ENCODE peak calls at places on chromosomes 12 and 14, in five cellular contexts. One of them, this sample, is unnamed.

GRCh38 chr12:47249082-47249481 is 169.3 kb upstream of the AMIGO2 start:
- DNase-seq in fibroblast of lung: no peak
- DNase-seq in AG09319: no peak
- DNase-seq in MM.1S: no peak
- DNase-seq in lower lobe of right lung: no peak
- DNase-seq in this sample: no peak

GRCh38 chr14:90457191-90457590 is 60.4 kb downstream of the CALM1 start:
- DNase-seq in fibroblast of lung: no peak
- DNase-seq in lower lobe of right lung: no peak
- DNase-seq in MM.1S: no peak
- DNase-seq in AG09319: no peak
- DNase-seq in this sample: no peak

GRCh38 chr14:30330452-30330851 is 228.5 kb upstream of the G2E3 start:
- DNase-seq in fibroblast of lung: no peak
- DNase-seq in AG09319: no peak
- DNase-seq in MM.1S: no peak
- DNase-seq in lower lobe of right lung: no peak
- DNase-seq in this sample: no peak

GRCh38 chr12:79415296-79415695 is 275.5 kb downstream of the PAWR start:
- DNase-seq in fibroblast of lung: peak; percentile 71
- DNase-seq in AG09319: no peak
- DNase-seq in lower lobe of right lung: no peak
- DNase-seq in MM.1S: no peak
- DNase-seq in this sample: no peak

GRCh38 chr14:104023325-104024055 is 62.0 kb upstream of the ASPG start:
- DNase-seq in MM.1S: no peak
- DNase-seq in AG09319: no peak
- DNase-seq in fibroblast of lung: no peak
- DNase-seq in lower lobe of right lung: no peak
- DNase-seq in this sample: no peak

GRCh38 chr12:97312570-97313135 is 150.0 kb upstream of the RMST start:
- DNase-seq in lower lobe of right lung: no peak
- DNase-seq in fibroblast of lung: no peak
- DNase-seq in MM.1S: no peak
- DNase-seq in AG09319: no peak
- DNase-seq in this sample: no peak

GRCh38 chr12:38384816-38385491 is 68.4 kb downstream of the ALG10B start:
- DNase-seq in lower lobe of right lung: peak; percentile 47
- DNase-seq in fibroblast of lung: no peak
- DNase-seq in AG09319: no peak
- DNase-seq in MM.1S: no peak
- DNase-seq in this sample: no peak

GRCh38 chr12:105569886-105570285 is 239.4 kb downstream of the C12orf75 start:
- DNase-seq in MM.1S: no peak
- DNase-seq in fibroblast of lung: peak; percentile 29
- DNase-seq in AG09319: no peak
- DNase-seq in lower lobe of right lung: no peak
- DNase-seq in this sample: no peak

GRCh38 chr12:42590324-42590934 is 883 bp upstream of the PRICKLE1 start:
- DNase-seq in fibroblast of lung: peak; percentile 40
- DNase-seq in MM.1S: peak; percentile 16
- DNase-seq in AG09319: no peak
- DNase-seq in lower lobe of right lung: peak; percentile 50
- DNase-seq in this sample: no peak

GRCh38 chr14:60642270-60642789 is 6.9 kb downstream of the SIX1 start:
- DNase-seq in fibroblast of lung: no peak
- DNase-seq in AG09319: no peak
- DNase-seq in lower lobe of right lung: no peak
- DNase-seq in MM.1S: no peak
- DNase-seq in this sample: no peak

GRCh38 chr12:49230810-49231209 is 34.1 kb upstream of the TUBA1C start:
- DNase-seq in lower lobe of right lung: no peak
- DNase-seq in fibroblast of lung: no peak
- DNase-seq in MM.1S: no peak
- DNase-seq in AG09319: no peak
- DNase-seq in this sample: peak; percentile 55

GRCh38 chr12:49818241-49818640 is 10.0 kb downstream of the NCKAP5L start:
- DNase-seq in fibroblast of lung: no peak
- DNase-seq in AG09319: no peak
- DNase-seq in MM.1S: no peak
- DNase-seq in lower lobe of right lung: no peak
- DNase-seq in this sample: no peak

GRCh38 chr12:31588976-31589375 is 2.0 kb downstream of the DENND5B start:
- DNase-seq in MM.1S: no peak
- DNase-seq in fibroblast of lung: peak; percentile 19
- DNase-seq in lower lobe of right lung: no peak
- DNase-seq in AG09319: no peak
- DNase-seq in this sample: no peak

GRCh38 chr14:96136361-96136760 is 68.3 kb upstream of the BDKRB2 start:
- DNase-seq in fibroblast of lung: peak; percentile 89
- DNase-seq in lower lobe of right lung: no peak
- DNase-seq in MM.1S: no peak
- DNase-seq in AG09319: peak; percentile 73
- DNase-seq in this sample: no peak

DNA sequence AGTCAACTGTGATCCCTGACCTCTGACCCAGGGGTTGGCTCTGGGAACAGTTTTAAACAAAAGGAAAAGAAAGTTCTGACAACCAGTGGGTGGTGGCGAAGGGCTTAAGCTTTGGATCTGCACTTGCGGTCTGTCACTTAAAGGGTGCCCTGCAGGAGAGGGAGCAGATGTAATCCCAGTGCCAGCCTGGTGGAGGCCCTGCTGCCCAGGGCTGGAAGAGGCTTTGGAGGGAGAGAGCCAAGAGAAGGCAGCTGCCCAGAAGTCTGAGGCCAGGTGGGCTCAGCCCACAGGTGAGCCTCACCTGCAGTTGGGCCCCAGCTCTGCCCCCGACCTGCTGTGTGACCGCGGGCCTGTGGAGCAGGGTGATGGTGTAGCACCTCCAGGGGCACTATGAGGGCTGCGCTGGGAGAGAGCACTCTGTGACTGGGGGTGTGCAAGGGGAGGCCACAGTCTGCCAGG is 19.1 kb downstream of the SH2B3 start:
- DNase-seq in AG09319: no peak
- DNase-seq in MM.1S: no peak
- DNase-seq in lower lobe of right lung: no peak
- DNase-seq in fibroblast of lung: no peak
- DNase-seq in this sample: no peak
- TF ChIP-seq CTCF in AG09319: no peak
- TF ChIP-seq CTCF in MM.1S: no peak
- TF ChIP-seq CTCF in lower lobe of right lung: no peak
- TF ChIP-seq CTCF in fibroblast of lung: no peak
- TF ChIP-seq CTCF in this sample: peak; percentile 30

GRCh38 chr12:132460571-132460970 is 29.4 kb upstream of the FBRSL1 start:
- DNase-seq in fibroblast of lung: no peak
- DNase-seq in lower lobe of right lung: no peak
- DNase-seq in MM.1S: no peak
- DNase-seq in AG09319: no peak
- DNase-seq in this sample: no peak
- TF ChIP-seq CTCF in fibroblast of lung: peak; percentile 21
- TF ChIP-seq CTCF in lower lobe of right lung: peak; percentile 32
- TF ChIP-seq CTCF in MM.1S: peak; percentile 15
- TF ChIP-seq CTCF in AG09319: no peak
- TF ChIP-seq CTCF in this sample: peak; percentile 28

DNA sequence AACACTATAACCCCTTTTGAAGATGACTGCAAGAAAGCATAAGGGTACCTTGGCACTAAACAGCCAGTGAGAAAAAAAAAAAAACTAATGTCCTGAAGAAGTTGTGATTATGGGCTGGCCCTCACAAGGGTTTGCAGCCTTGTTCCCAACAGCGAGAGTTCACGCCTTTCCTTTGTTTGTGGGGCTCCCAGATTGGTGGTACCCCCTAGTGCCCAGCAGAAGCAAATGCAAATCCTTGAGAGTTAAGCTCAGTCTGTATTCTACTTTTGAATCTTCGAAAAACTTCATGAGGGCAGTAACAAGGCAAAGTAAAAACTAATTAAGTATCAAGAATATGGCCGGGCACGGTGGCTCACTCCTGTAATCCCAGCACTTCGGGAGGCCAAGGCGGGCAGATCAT is 238.9 kb upstream of the LMO3 start:
- DNase-seq in AG09319: no peak
- DNase-seq in MM.1S: no peak
- DNase-seq in lower lobe of right lung: no peak
- DNase-seq in fibroblast of lung: no peak
- DNase-seq in this sample: no peak
- TF ChIP-seq CTCF in AG09319: no peak
- TF ChIP-seq CTCF in MM.1S: peak; percentile 15
- TF ChIP-seq CTCF in lower lobe of right lung: no peak
- TF ChIP-seq CTCF in fibroblast of lung: no peak
- TF ChIP-seq CTCF in this sample: no peak

GRCh38 chr12:103800252-103800771 is 40.7 kb downstream of the NT5DC3 start:
- DNase-seq in AG09319: peak; percentile 23
- DNase-seq in fibroblast of lung: peak; percentile 86
- DNase-seq in lower lobe of right lung: peak; percentile 48
- DNase-seq in MM.1S: no peak
- DNase-seq in this sample: no peak

GRCh38 chr12:103802586-103802886 is 38.5 kb downstream of the NT5DC3 start:
- DNase-seq in lower lobe of right lung: no peak
- DNase-seq in AG09319: no peak
- DNase-seq in fibroblast of lung: no peak
- DNase-seq in MM.1S: no peak
- DNase-seq in this sample: no peak

GRCh38 chr12:103798586-103798985 is 42.4 kb downstream of the NT5DC3 start:
- DNase-seq in AG09319: no peak
- DNase-seq in MM.1S: no peak
- DNase-seq in fibroblast of lung: no peak
- DNase-seq in lower lobe of right lung: no peak
- DNase-seq in this sample: no peak

GRCh38 chr12:103801709-103802585 is 39.1 kb downstream of the NT5DC3 start:
- DNase-seq in lower lobe of right lung: no peak
- DNase-seq in fibroblast of lung: peak; percentile 96
- DNase-seq in MM.1S: no peak
- DNase-seq in AG09319: no peak
- DNase-seq in this sample: no peak

DNA sequence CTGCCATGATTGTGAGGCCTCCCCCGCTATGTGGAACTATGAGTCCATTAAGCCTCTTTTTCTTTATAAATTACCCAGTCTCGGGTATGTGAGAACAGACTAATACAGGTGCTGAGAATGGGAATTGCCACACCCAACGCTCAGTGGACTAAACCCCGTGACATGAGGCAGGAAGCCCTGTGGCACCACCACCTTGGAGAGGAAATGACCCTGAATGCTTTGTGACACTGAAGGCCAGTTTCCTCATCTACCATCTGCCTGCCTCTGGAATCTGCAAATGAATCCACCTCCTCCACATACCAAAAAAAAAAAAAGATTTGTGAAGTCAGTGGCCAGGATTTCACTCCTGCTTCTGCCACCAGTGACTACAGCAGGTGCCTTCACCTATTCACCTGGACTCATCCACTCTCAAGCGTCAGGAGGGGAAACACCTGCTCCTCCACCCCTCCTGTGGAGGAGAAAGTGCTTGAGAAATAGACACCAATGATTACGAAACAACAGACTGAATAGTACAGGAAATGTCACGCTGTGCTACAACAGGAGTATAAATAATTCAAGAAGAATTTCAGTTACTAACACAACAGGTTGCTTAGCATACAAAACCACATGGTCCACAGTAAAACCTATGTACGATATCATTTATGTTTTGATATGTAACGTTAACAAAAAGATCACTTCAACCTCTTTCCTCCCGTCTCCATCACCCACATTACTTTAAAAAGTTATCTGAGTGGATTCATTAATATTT is 41.4 kb downstream of the NT5DC3 start:
- DNase-seq in lower lobe of right lung: no peak
- DNase-seq in fibroblast of lung: peak; percentile 68
- DNase-seq in AG09319: peak; percentile 10
- DNase-seq in MM.1S: peak; percentile 51
- DNase-seq in this sample: peak; percentile 62
- TF ChIP-seq CTCF in lower lobe of right lung: no peak
- TF ChIP-seq CTCF in fibroblast of lung: no peak
- TF ChIP-seq CTCF in AG09319: no peak
- TF ChIP-seq CTCF in MM.1S: no peak
- TF ChIP-seq CTCF in this sample: no peak

DNA sequence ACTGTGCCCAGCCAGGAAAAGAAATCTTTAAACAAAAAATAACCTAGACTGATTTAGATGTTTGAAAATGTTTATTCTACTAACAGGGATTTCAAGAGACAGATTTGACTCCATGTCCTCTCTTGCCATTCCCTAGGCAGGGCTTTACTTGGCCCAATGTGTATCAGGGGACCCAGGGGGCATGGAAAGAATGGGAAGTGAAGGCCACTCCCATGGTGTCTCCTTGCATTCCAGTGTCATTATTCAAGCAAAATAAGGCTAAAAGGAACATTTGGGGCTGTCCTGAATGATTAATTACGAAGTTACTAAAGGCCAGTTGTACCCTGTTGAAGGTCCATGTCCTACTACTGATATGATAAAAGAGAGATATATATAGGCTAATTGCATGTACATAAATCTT is 151.9 kb upstream of the ATF7IP start:
- DNase-seq in lower lobe of right lung: no peak
- DNase-seq in AG09319: no peak
- DNase-seq in MM.1S: no peak
- DNase-seq in fibroblast of lung: peak; percentile 31
- DNase-seq in this sample: no peak
- TF ChIP-seq CTCF in lower lobe of right lung: no peak
- TF ChIP-seq CTCF in AG09319: no peak
- TF ChIP-seq CTCF in MM.1S: no peak
- TF ChIP-seq CTCF in fibroblast of lung: no peak
- TF ChIP-seq CTCF in this sample: no peak

GRCh38 chr14:78904094-78904493 is 733.9 kb downstream of the NRXN3 start:
- DNase-seq in MM.1S: no peak
- DNase-seq in lower lobe of right lung: no peak
- DNase-seq in fibroblast of lung: no peak
- DNase-seq in AG09319: no peak
- DNase-seq in this sample: no peak
- TF ChIP-seq CTCF in MM.1S: no peak
- TF ChIP-seq CTCF in lower lobe of right lung: no peak
- TF ChIP-seq CTCF in fibroblast of lung: no peak
- TF ChIP-seq CTCF in AG09319: no peak
- TF ChIP-seq CTCF in this sample: no peak

GRCh38 chr14:105999361-106000028 is 473.1 kb downstream of the TMEM121 start:
- DNase-seq in AG09319: no peak
- DNase-seq in fibroblast of lung: no peak
- DNase-seq in MM.1S: no peak
- DNase-seq in lower lobe of right lung: peak; percentile 80
- DNase-seq in this sample: peak; percentile 63
- TF ChIP-seq CTCF in AG09319: no peak
- TF ChIP-seq CTCF in fibroblast of lung: peak; percentile 20
- TF ChIP-seq CTCF in MM.1S: no peak
- TF ChIP-seq CTCF in lower lobe of right lung: peak; percentile 53
- TF ChIP-seq CTCF in this sample: peak; percentile 68